ENCODE peak calls at places on chromosomes 6 and 20, in six cellular contexts. One of them, this sample, is unnamed.

GRCh38 chr6:144036064-144036873 is 28.2 kb upstream of the PLAGL1 start:
- DNase-seq in H7: peak
- DNase-seq in fibroblast of lung: peak
- DNase-seq in lower lobe of right lung: peak
- DNase-seq in right cardiac atrium: peak
- DNase-seq in stomach: no peak
- DNase-seq in this sample: no peak

GRCh38 chr20:58432190-58432954 is 43.3 kb downstream of the VAPB start:
- DNase-seq in H7: no peak
- DNase-seq in fibroblast of lung: no peak
- DNase-seq in lower lobe of right lung: no peak
- DNase-seq in right cardiac atrium: no peak
- DNase-seq in stomach: no peak
- DNase-seq in this sample: no peak

GRCh38 chr20:54345817-54346216 is 129.6 kb upstream of the DOK5 start:
- DNase-seq in H7: no peak
- DNase-seq in fibroblast of lung: peak
- DNase-seq in lower lobe of right lung: no peak
- DNase-seq in right cardiac atrium: no peak
- DNase-seq in stomach: no peak
- DNase-seq in this sample: no peak

GRCh38 chr6:81298751-81299150 is 453.7 kb downstream of the TENT5A start:
- DNase-seq in H7: no peak
- DNase-seq in fibroblast of lung: no peak
- DNase-seq in lower lobe of right lung: no peak
- DNase-seq in right cardiac atrium: no peak
- DNase-seq in stomach: no peak
- DNase-seq in this sample: no peak

GRCh38 chr6:42177514-42178364 is 4.6 kb downstream of the GUCA1A start:
- DNase-seq in H7: peak
- DNase-seq in fibroblast of lung: no peak
- DNase-seq in lower lobe of right lung: no peak
- DNase-seq in right cardiac atrium: peak
- DNase-seq in stomach: no peak
- DNase-seq in this sample: no peak

GRCh38 chr6:110552901-110553641 is 76.7 kb upstream of the SLC22A16 start:
- DNase-seq in H7: no peak
- DNase-seq in fibroblast of lung: no peak
- DNase-seq in lower lobe of right lung: no peak
- DNase-seq in right cardiac atrium: no peak
- DNase-seq in stomach: no peak
- DNase-seq in this sample: no peak

GRCh38 chr6:14984454-14984853 is 261.4 kb upstream of the JARID2 start:
- DNase-seq in H7: no peak
- DNase-seq in fibroblast of lung: peak
- DNase-seq in lower lobe of right lung: peak
- DNase-seq in right cardiac atrium: no peak
- DNase-seq in stomach: peak
- DNase-seq in this sample: no peak

GRCh38 chr6:73282876-73283275 is 19.9 kb upstream of the KHDC1 start:
- DNase-seq in H7: no peak
- DNase-seq in fibroblast of lung: no peak
- DNase-seq in lower lobe of right lung: no peak
- DNase-seq in right cardiac atrium: no peak
- DNase-seq in stomach: no peak
- DNase-seq in this sample: no peak

GRCh38 chr20:24376523-24377085 is 92.8 kb upstream of the SYNDIG1 start:
- DNase-seq in H7: no peak
- DNase-seq in fibroblast of lung: peak
- DNase-seq in lower lobe of right lung: no peak
- DNase-seq in right cardiac atrium: no peak
- DNase-seq in stomach: no peak
- DNase-seq in this sample: no peak

GRCh38 chr6:168725821-168726220 is 284.8 kb downstream of the SMOC2 start:
- DNase-seq in H7: no peak
- DNase-seq in fibroblast of lung: no peak
- DNase-seq in lower lobe of right lung: no peak
- DNase-seq in right cardiac atrium: no peak
- DNase-seq in stomach: no peak
- DNase-seq in this sample: no peak

GRCh38 chr6:5851261-5851757 is 155.4 kb downstream of the NRN1 start:
- DNase-seq in H7: peak
- DNase-seq in fibroblast of lung: peak
- DNase-seq in lower lobe of right lung: peak
- DNase-seq in right cardiac atrium: peak
- DNase-seq in stomach: peak
- DNase-seq in this sample: peak

GRCh38 chr20:1871807-1872455 is 23.3 kb upstream of the SIRPA start:
- DNase-seq in H7: no peak
- DNase-seq in fibroblast of lung: no peak
- DNase-seq in lower lobe of right lung: no peak
- DNase-seq in right cardiac atrium: no peak
- DNase-seq in stomach: no peak
- DNase-seq in this sample: no peak

GRCh38 chr6:30542915-30543314 is 13.4 kb downstream of the GNL1 start:
- DNase-seq in H7: no peak
- DNase-seq in fibroblast of lung: peak
- DNase-seq in lower lobe of right lung: no peak
- DNase-seq in right cardiac atrium: no peak
- DNase-seq in stomach: no peak
- DNase-seq in this sample: no peak

GRCh38 chr6:30544666-30545272 is 11.5 kb downstream of the GNL1 start:
- DNase-seq in H7: peak
- DNase-seq in fibroblast of lung: peak
- DNase-seq in lower lobe of right lung: no peak
- DNase-seq in right cardiac atrium: no peak
- DNase-seq in stomach: no peak
- DNase-seq in this sample: no peak

GRCh38 chr6:30543824-30544223 is 12.5 kb downstream of the GNL1 start:
- DNase-seq in H7: peak
- DNase-seq in fibroblast of lung: no peak
- DNase-seq in lower lobe of right lung: no peak
- DNase-seq in right cardiac atrium: no peak
- DNase-seq in stomach: no peak
- DNase-seq in this sample: no peak

GRCh38 chr6:30542404-30542725 is 13.9 kb downstream of the GNL1 start:
- DNase-seq in H7: no peak
- DNase-seq in fibroblast of lung: no peak
- DNase-seq in lower lobe of right lung: no peak
- DNase-seq in right cardiac atrium: no peak
- DNase-seq in stomach: no peak
- DNase-seq in this sample: no peak

DNA sequence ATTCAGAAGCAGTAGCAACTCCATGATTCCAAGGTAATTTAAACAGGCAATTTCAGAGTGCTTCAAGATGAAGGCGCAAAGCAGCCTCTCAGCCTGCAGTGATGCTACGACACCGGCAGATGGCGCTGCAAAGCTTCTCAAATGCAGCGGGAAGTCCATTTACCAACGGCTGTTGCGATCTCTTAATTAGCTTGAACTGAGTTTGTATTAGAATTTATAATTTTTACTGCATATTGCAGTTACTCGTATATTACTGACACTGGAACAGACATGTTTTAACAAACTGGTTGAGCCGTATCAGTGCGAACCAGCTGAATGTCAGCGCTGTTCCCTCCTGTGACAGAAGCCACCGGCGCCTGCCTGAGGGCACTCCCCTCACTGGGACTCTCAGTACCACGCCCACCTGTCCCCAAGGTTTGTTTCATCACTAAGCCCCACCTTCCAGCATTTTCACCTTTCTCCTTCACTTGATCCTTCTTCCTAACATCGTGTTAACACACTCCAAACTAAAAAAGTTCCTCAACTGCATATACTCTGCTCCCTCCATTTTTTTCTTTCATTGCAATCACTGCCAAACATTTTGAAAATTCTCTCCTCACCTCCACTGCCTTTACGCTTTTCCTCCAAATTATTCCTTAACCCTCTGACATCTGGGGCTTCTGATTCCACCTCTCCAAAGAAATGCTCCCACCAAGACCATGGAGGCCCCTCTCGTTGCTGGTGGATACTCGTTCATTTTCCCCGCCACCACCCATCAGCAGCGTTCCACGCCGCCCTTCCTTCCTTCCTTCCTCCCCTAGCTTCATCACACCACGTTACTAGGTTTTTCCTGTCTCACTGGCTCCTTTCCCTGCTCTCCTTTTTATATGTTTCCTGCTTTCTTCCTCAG is 14.5 kb downstream of the GNL1 start:
- DNase-seq in H7: peak
- DNase-seq in fibroblast of lung: peak
- DNase-seq in lower lobe of right lung: peak
- DNase-seq in right cardiac atrium: peak
- DNase-seq in stomach: peak
- DNase-seq in this sample: peak
- H3K4me3 ChIP-seq in H7: peak
- H3K4me3 ChIP-seq in fibroblast of lung: peak
- H3K4me3 ChIP-seq in lower lobe of right lung: peak
- H3K4me3 ChIP-seq in right cardiac atrium: peak
- H3K4me3 ChIP-seq in stomach: peak
- H3K4me3 ChIP-seq in this sample: peak

GRCh38 chr20:34567885-34568865 is 9.7 kb downstream of the MAP1LC3A start:
- DNase-seq in H7: no peak
- DNase-seq in fibroblast of lung: no peak
- DNase-seq in lower lobe of right lung: no peak
- DNase-seq in right cardiac atrium: peak
- DNase-seq in stomach: no peak
- DNase-seq in this sample: no peak
- H3K4me3 ChIP-seq in H7: no peak
- H3K4me3 ChIP-seq in fibroblast of lung: no peak
- H3K4me3 ChIP-seq in lower lobe of right lung: no peak
- H3K4me3 ChIP-seq in right cardiac atrium: no peak
- H3K4me3 ChIP-seq in stomach: no peak
- H3K4me3 ChIP-seq in this sample: no peak

GRCh38 chr6:54353975-54354374 is 45.7 kb downstream of the TINAG start:
- DNase-seq in H7: no peak
- DNase-seq in fibroblast of lung: no peak
- DNase-seq in lower lobe of right lung: no peak
- DNase-seq in right cardiac atrium: no peak
- DNase-seq in stomach: no peak
- DNase-seq in this sample: no peak

DNA sequence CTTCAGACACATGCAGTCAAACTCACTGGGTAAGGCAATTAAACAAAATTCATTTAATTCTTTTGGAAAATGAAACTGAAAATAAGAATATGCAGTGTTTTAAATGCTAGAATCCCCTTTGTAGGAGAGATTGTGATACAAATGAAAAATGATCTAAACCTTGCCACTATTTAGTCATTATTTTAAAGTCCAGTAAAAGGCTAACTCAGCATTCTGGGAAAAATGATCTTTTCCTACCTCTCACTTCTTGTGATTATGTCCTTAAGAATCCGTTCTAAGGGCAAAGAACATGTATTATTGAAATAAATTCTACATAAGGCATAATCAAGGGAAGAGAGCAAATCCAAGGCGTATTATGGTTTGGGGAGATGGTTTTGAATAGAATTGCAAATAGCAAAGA is 46.4 kb downstream of the TINAG start:
- DNase-seq in H7: no peak
- DNase-seq in fibroblast of lung: no peak
- DNase-seq in lower lobe of right lung: no peak
- DNase-seq in right cardiac atrium: no peak
- DNase-seq in stomach: no peak
- DNase-seq in this sample: no peak
- H3K4me3 ChIP-seq in H7: no peak
- H3K4me3 ChIP-seq in fibroblast of lung: no peak
- H3K4me3 ChIP-seq in lower lobe of right lung: no peak
- H3K4me3 ChIP-seq in right cardiac atrium: no peak
- H3K4me3 ChIP-seq in stomach: no peak
- H3K4me3 ChIP-seq in this sample: no peak

GRCh38 chr6:43510827-43511163 is 649 bp upstream of the LRRC73 start:
- DNase-seq in H7: no peak
- DNase-seq in fibroblast of lung: no peak
- DNase-seq in lower lobe of right lung: no peak
- DNase-seq in right cardiac atrium: no peak
- DNase-seq in stomach: peak
- DNase-seq in this sample: no peak
- H3K4me3 ChIP-seq in H7: peak
- H3K4me3 ChIP-seq in fibroblast of lung: no peak
- H3K4me3 ChIP-seq in lower lobe of right lung: peak
- H3K4me3 ChIP-seq in right cardiac atrium: no peak
- H3K4me3 ChIP-seq in stomach: peak
- H3K4me3 ChIP-seq in this sample: peak

GRCh38 chr20:49285813-49286494 is 8.1 kb upstream of the ZNFX1 start:
- DNase-seq in H7: no peak
- DNase-seq in fibroblast of lung: no peak
- DNase-seq in lower lobe of right lung: no peak
- DNase-seq in right cardiac atrium: no peak
- DNase-seq in stomach: no peak
- DNase-seq in this sample: no peak
- H3K4me3 ChIP-seq in H7: peak
- H3K4me3 ChIP-seq in fibroblast of lung: no peak
- H3K4me3 ChIP-seq in lower lobe of right lung: no peak
- H3K4me3 ChIP-seq in right cardiac atrium: no peak
- H3K4me3 ChIP-seq in stomach: no peak
- H3K4me3 ChIP-seq in this sample: no peak

DNA sequence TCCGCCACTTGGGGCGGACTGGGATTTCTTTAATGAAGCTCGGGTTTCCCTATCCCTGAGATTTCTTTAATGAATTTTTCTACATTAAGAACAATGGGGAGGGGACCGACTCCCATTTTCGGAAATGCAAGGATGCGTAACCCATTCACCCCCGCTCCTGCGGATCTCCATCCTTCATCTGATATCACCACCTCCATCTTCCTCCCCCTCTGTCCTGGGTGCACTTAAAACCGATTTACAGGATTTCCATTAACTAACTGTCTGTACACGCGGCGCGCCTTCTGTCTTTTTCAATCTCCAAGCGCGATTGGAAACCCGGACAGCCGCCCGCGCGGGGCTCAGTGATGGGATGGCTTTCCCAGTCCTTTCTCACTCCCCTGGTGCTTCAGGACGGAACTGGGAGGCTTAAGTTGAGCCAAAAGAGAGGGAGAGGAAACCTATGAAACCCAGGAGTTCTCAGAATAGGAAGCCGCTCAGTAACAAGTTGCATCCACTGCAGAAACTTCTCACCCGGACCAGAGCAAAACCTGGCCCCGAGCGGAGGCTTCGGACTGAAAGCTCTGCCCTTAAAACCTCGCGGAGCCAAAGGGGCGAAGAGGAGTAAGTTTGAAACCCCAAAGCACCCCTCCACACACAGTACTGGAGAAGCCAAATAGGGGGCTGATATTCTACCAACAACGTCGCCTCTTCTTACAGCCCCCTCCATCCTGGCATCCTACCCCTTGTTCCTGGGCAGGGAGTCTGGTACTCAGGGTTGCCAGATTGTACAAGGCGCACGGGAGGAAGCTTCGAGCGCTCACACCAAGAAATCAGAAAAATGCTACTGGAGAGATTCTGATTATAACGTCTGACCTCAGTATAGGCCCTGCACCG is 721 bp upstream of the COL12A1 start:
- DNase-seq in H7: peak
- DNase-seq in fibroblast of lung: peak
- DNase-seq in lower lobe of right lung: no peak
- DNase-seq in right cardiac atrium: peak
- DNase-seq in stomach: no peak
- DNase-seq in this sample: no peak
- H3K4me3 ChIP-seq in H7: peak
- H3K4me3 ChIP-seq in fibroblast of lung: peak
- H3K4me3 ChIP-seq in lower lobe of right lung: peak
- H3K4me3 ChIP-seq in right cardiac atrium: peak
- H3K4me3 ChIP-seq in stomach: peak
- H3K4me3 ChIP-seq in this sample: peak